ENCODE peak calls at places on chromosomes 1 and 21, in seven cellular contexts. W is tibial artery, R is body of pancreas, T is K562, X is heart right ventricle, Y is Panc1, M is fibroblast of lung. C is an unnamed sample. For H3K4me1, the result is how much of the 10 kb centered on the place peaks cover.

GRCh38 chr1:92315766-92316413 is 17.0 kb downstream of the RPAP2 start:
- DNase-seq in T (no peak), Y (no peak), X (no peak), M (no peak), R (no peak), W (no peak), C (no peak)

GRCh38 chr1:24725209-24725651 is 20.0 kb upstream of the CLIC4 start:
- DNase-seq in X (no peak), W (no peak), M (peak), R (no peak), T (no peak), Y (no peak), C (no peak)

GRCh38 chr1:226688056-226688748 is 50.9 kb downstream of the ITPKB start:
- DNase-seq in T (no peak), W (no peak), R (no peak), Y (no peak), M (no peak), X (no peak), C (no peak)

GRCh38 chr1:113153116-113153803 is 80.3 kb downstream of the LRIG2 start:
- DNase-seq in X (no peak), Y (no peak), M (peak), T (no peak), W (no peak), R (peak), C (no peak)

GRCh38 chr1:159900086-159900680 is at the start of gene CFAP45:
- DNase-seq in R (peak), Y (no peak), W (peak), X (peak), T (peak), M (peak), C (peak)

GRCh38 chr21:43778469-43779335 is 2.6 kb upstream of the CSTB start:
- DNase-seq in Y (peak), M (no peak), T (no peak), W (no peak), X (no peak), R (no peak), C (no peak)

GRCh38 chr1:3992103-3992556 is 92.1 kb upstream of the C1orf174 start:
- DNase-seq in W (peak), X (no peak), M (no peak), T (no peak), R (no peak), Y (no peak), C (peak)

GRCh38 chr1:96281491-96281890 is 440.1 kb upstream of the PTBP2 start:
- DNase-seq in X (no peak), T (no peak), R (no peak), M (peak), Y (no peak), W (no peak), C (no peak)

GRCh38 chr1:68229927-68230812 is 2.2 kb downstream of the WLS start:
- DNase-seq in R (no peak), X (no peak), W (no peak), T (no peak), M (peak), Y (no peak), C (peak)

GRCh38 chr1:205961405-205961804 is 18.1 kb upstream of the SLC26A9 start:
- DNase-seq in X (no peak), M (no peak), Y (no peak), W (no peak), R (no peak), T (no peak), C (no peak)

GRCh38 chr1:226520640-226521355 is 27.8 kb upstream of the STUM start:
- DNase-seq in Y (no peak), M (no peak), R (no peak), T (no peak), X (no peak), W (no peak), C (no peak)

GRCh38 chr1:90501281-90501680 is 215.8 kb downstream of the BARHL2 start:
- DNase-seq in T (no peak), W (no peak), M (no peak), X (no peak), Y (no peak), R (no peak), C (peak)

GRCh38 chr1:215198021-215198420 is 115.5 kb downstream of the KCNK2 start:
- DNase-seq in M (no peak), X (no peak), T (no peak), W (no peak), Y (no peak), R (no peak), C (no peak)

GRCh38 chr1:33443705-33444180 is 12.8 kb upstream of the PHC2 start:
- DNase-seq in X (no peak), M (no peak), Y (no peak), T (no peak), R (no peak), W (no peak), C (no peak)

GRCh38 chr1:241413386-241413785 is 56.4 kb upstream of the RGS7 start:
- DNase-seq in R (no peak), W (no peak), M (peak), T (no peak), X (no peak), Y (peak), C (no peak)

GRCh38 chr1:21896652-21897532 is 40.2 kb downstream of the HSPG2 start:
- DNase-seq in X (peak), Y (no peak), W (peak), R (peak), M (peak), T (peak), C (no peak)

GRCh38 chr1:161131721-161132409 is 602 bp downstream of the DEDD start:
- DNase-seq in R (no peak), T (peak), Y (no peak), X (no peak), M (peak), W (no peak), C (peak)

GRCh38 chr21:33101300-33102005 is 31.5 kb downstream of the OLIG1 start:
- DNase-seq in W (no peak), M (no peak), X (no peak), Y (no peak), R (no peak), T (no peak), C (no peak)

GRCh38 chr1:52102336-52103013 is 39.4 kb upstream of the ZFYVE9 start:
- DNase-seq in Y (no peak), W (no peak), X (no peak), R (no peak), M (no peak), T (no peak), C (no peak)

GRCh38 chr1:53430256-53430655 is 28.9 kb upstream of the DMRTB1 start:
- DNase-seq in X (no peak), R (no peak), Y (no peak), W (no peak), M (no peak), T (no peak), C (no peak)

GRCh38 chr1:156652131-156652991 is 10.4 kb downstream of the BCAN start:
- DNase-seq in X (no peak), W (no peak), T (peak), M (peak), Y (no peak), R (no peak), C (peak)

GRCh38 chr21:46187814-46188213 is 3.6 kb upstream of the SPATC1L start:
- DNase-seq in T (no peak), Y (no peak), X (no peak), W (no peak), R (no peak), M (no peak), C (no peak)

GRCh38 chr1:38549191-38549590 is 310.4 kb downstream of the RRAGC start:
- DNase-seq in X (no peak), T (no peak), Y (no peak), W (no peak), R (no peak), M (no peak), C (no peak)

GRCh38 chr1:51341876-51342496 is 11.6 kb upstream of the TTC39A start:
- DNase-seq in M (no peak), X (no peak), T (peak), R (no peak), Y (no peak), W (no peak), C (peak)

GRCh38 chr1:225691377-225691776 is 38.5 kb upstream of the ENAH start:
- DNase-seq in W (peak), R (peak), Y (no peak), X (no peak), M (peak), T (no peak), C (no peak)

GRCh38 chr1:46364612-46365011 is 24.0 kb downstream of the NSUN4 start:
- DNase-seq in T (no peak), Y (no peak), R (no peak), W (no peak), X (no peak), M (peak), C (no peak)

GRCh38 chr1:110407260-110408210 is at the start of gene LAMTOR5:
- DNase-seq in M (peak), X (peak), R (peak), T (peak), Y (peak), W (peak), C (peak)

GRCh38 chr1:59025898-59026426 is 242.1 kb upstream of the JUN start:
- DNase-seq in T (no peak), R (no peak), M (peak), W (no peak), Y (no peak), X (no peak), C (no peak)

GRCh38 chr1:209937996-209938959 is at the start of gene SYT14:
- DNase-seq in R (peak), W (no peak), M (peak), Y (no peak), T (peak), X (no peak), C (peak)
- H3K4me3 ChIP-seq in R (no peak), W (no peak), M (peak), Y (peak), T (no peak), X (no peak), C (peak)

GRCh38 chr21:34558166-34558565 is 46.2 kb upstream of the KCNE1 start:
- DNase-seq in M (no peak), W (no peak), T (no peak), Y (no peak), X (no peak), R (no peak), C (no peak)
- TF ChIP-seq CTCF in M (no peak), W (no peak), T (no peak), Y (no peak), X (no peak), R (no peak), C (no peak)

GRCh38 chr1:200409761-200410565 is at the start of gene ZNF281:
- DNase-seq in M (peak), Y (no peak), X (peak), R (peak), W (peak), T (peak), C (peak)
- H3K4me1 ChIP-seq in M (under half), Y (half or more), X (under half), R (under half), W (under half), T (under half), C (under half)

DNA sequence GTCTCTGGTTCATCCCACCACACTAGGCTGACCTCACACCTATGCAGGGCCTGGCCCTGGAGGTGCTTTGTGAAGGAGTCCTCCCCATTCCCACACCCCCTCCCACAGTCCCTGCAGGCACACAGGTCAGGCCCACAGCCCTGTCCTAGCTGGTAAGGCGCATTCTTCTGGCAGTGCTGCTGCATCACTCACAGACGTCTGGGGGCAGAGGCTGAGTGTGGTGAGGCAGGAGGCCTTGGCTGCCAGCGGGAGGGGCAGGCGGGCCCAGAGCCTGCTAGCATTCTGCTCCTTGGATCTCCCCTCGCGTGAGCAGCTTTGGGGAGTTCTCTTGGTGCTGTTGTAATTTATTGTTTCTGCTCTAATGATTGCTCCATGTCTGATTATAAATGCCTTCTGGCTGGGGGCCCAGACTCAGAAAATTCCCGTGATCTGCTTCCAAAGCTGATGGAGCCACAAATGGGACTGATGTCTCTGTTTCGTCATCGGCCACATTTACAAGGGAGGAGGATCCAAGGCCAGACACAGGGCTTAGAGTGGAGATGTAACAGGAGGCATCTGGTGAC is 62.9 kb downstream of the TRABD2B start:
- DNase-seq in R (peak), X (peak), Y (no peak), T (no peak), W (peak), M (no peak), C (peak)
- H3K4me3 ChIP-seq in R (no peak), X (no peak), Y (no peak), T (no peak), W (no peak), M (no peak), C (no peak)

GRCh38 chr1:2237773-2238172 is 9.7 kb downstream of the SKI start:
- DNase-seq in X (no peak), T (peak), R (no peak), M (no peak), W (no peak), Y (no peak), C (no peak)

GRCh38 chr1:2236695-2237677 is 8.9 kb downstream of the SKI start:
- DNase-seq in X (no peak), M (no peak), T (no peak), W (no peak), R (no peak), Y (no peak), C (no peak)

GRCh38 chr1:2240251-2241156 is 12.4 kb downstream of the SKI start:
- DNase-seq in Y (no peak), X (peak), R (peak), M (peak), W (peak), T (peak), C (peak)

GRCh38 chr1:2239384-2239985 is 11.4 kb downstream of the SKI start:
- DNase-seq in Y (no peak), T (no peak), M (no peak), W (no peak), X (no peak), R (no peak), C (no peak)

GRCh38 chr1:2238361-2239055 is 10.4 kb downstream of the SKI start:
- DNase-seq in T (no peak), W (no peak), M (no peak), R (peak), Y (no peak), X (no peak), C (no peak)
- TF ChIP-seq CTCF in T (no peak), W (no peak), M (no peak), R (no peak), Y (no peak), X (no peak), C (no peak)

C was measured in A673.